ENCODE peak calls at places on chromosomes 16 and 17, in ten cellular contexts. X, C, G, W, J, U, N, T, B and Q are unnamed samples.

GRCh38 chr17:32192379-32192778 is 50.1 kb downstream of the RHOT1 start:
- DNase-seq in X (no peak), T (no peak), G (no peak), C (peak; percentile 54), J (no peak), N (no peak), W (no peak), U (no peak), B (no peak), Q (no peak)

GRCh38 chr16:4152267-4152666 is 36.0 kb upstream of the ADCY9 start:
- DNase-seq in G (no peak), N (no peak), X (no peak), U (no peak), J (no peak), W (no peak), C (no peak), B (no peak), T (no peak), Q (no peak)

GRCh38 chr17:13306310-13306962 is 288.6 kb upstream of the ELAC2 start:
- DNase-seq in W (no peak), J (peak; percentile 92), U (peak; percentile 5), N (no peak), T (peak; percentile 47), C (peak; percentile 32), X (no peak), G (no peak), B (no peak), Q (no peak)

GRCh38 chr16:2783581-2784375 is 3.6 kb downstream of the PRSS33 start:
- DNase-seq in C (no peak), T (no peak), W (peak; percentile 29), B (no peak), N (no peak), U (no peak), X (no peak), G (no peak), J (no peak), Q (peak; percentile 31)

GRCh38 chr16:8999800-9000199 is 36.1 kb upstream of the USP7 start:
- DNase-seq in U (no peak), J (no peak), N (no peak), T (no peak), C (no peak), W (no peak), X (no peak), B (no peak), G (no peak), Q (no peak)

GRCh38 chr17:46782250-46782953 is 36.1 kb downstream of the WNT3 start:
- DNase-seq in W (no peak), J (peak; percentile 61), N (no peak), X (no peak), T (peak; percentile 51), U (no peak), C (peak; percentile 64), B (no peak), G (no peak), Q (no peak)

GRCh38 chr16:23145608-23146007 is 3.6 kb downstream of the USP31 start:
- DNase-seq in W (no peak), N (no peak), U (no peak), X (no peak), C (no peak), T (no peak), B (no peak), J (peak; percentile 96), G (no peak), Q (no peak)

GRCh38 chr16:55021595-55022475 is 91.2 kb downstream of the IRX5 start:
- DNase-seq in B (no peak), C (no peak), U (peak; percentile 46), T (peak; percentile 26), X (no peak), W (no peak), N (no peak), J (peak; percentile 54), G (no peak), Q (no peak)

GRCh38 chr17:57262557-57262956 is 6.2 kb downstream of the MSI2 start:
- DNase-seq in X (no peak), B (no peak), U (no peak), T (no peak), G (no peak), J (no peak), N (no peak), C (no peak), W (no peak), Q (no peak)

GRCh38 chr16:17364319-17365210 is 106.2 kb downstream of the XYLT1 start:
- DNase-seq in T (no peak), U (peak; percentile 45), X (no peak), G (no peak), J (no peak), C (peak; percentile 29), B (peak; percentile 43), W (no peak), N (peak; percentile 61), Q (no peak)

GRCh38 chr17:75843577-75844529 is at the start of gene UNC13D:
- DNase-seq in C (no peak), B (peak; percentile 39), X (peak; percentile 33), J (no peak), W (peak; percentile 80), G (no peak), U (peak; percentile 82), T (no peak), N (peak; percentile 75), Q (peak; percentile 66)

GRCh38 chr17:5419959-5420653 is at the start of gene RPAIN:
- DNase-seq in N (peak; percentile 78), C (peak; percentile 85), W (peak; percentile 95), G (peak; percentile 96), B (peak; percentile 69), T (peak; percentile 96), J (peak; percentile 90), X (peak; percentile 79), U (peak; percentile 91), Q (peak; percentile 89)

GRCh38 chr17:82787081-82787848 is 35.4 kb downstream of the TBCD start:
- DNase-seq in W (no peak), C (no peak), N (no peak), X (no peak), T (no peak), J (no peak), B (no peak), G (peak; percentile 37), U (no peak), Q (no peak)

GRCh38 chr17:48611681-48612455 is 1.1 kb upstream of the HOXB7 start:
- DNase-seq in B (no peak), G (peak; percentile 45), N (no peak), W (no peak), T (peak; percentile 96), J (peak; percentile 83), X (no peak), U (no peak), C (no peak), Q (no peak)

GRCh38 chr17:16917995-16918394 is 53.9 kb downstream of the TNFRSF13B start:
- DNase-seq in B (no peak), C (no peak), G (no peak), X (no peak), T (no peak), U (no peak), J (no peak), N (no peak), W (no peak), Q (no peak)

GRCh38 chr17:79420318-79421243 is 190.3 kb downstream of the RBFOX3 start:
- DNase-seq in T (no peak), W (peak; percentile 57), G (no peak), J (no peak), U (no peak), B (no peak), N (no peak), X (no peak), C (peak; percentile 32), Q (no peak)

GRCh38 chr16:27273670-27274522 is 5.3 kb upstream of the NSMCE1 start:
- DNase-seq in G (no peak), U (no peak), C (peak; percentile 21), N (peak; percentile 19), J (peak; percentile 84), X (no peak), W (no peak), B (no peak), T (no peak), Q (no peak)

GRCh38 chr17:2433696-2434095 is 32.8 kb upstream of the MNT start:
- DNase-seq in J (no peak), N (no peak), C (no peak), W (no peak), X (no peak), G (no peak), B (no peak), T (no peak), U (no peak), Q (no peak)

GRCh38 chr17:77540531-77540930 is 399.8 kb downstream of the SEC14L1 start:
- DNase-seq in X (no peak), B (no peak), C (no peak), N (no peak), T (no peak), J (no peak), G (no peak), U (no peak), W (no peak), Q (peak; percentile 65)

GRCh38 chr17:82019208-82019727 is 3.4 kb downstream of the CENPX start:
- DNase-seq in U (no peak), T (no peak), B (no peak), N (no peak), W (no peak), X (no peak), J (no peak), C (no peak), G (no peak), Q (no peak)

GRCh38 chr17:73017653-73018052 is 74.8 kb downstream of the SLC39A11 start:
- DNase-seq in G (no peak), C (peak; percentile 66), B (no peak), W (no peak), J (no peak), U (no peak), T (no peak), N (no peak), X (no peak), Q (no peak)

GRCh38 chr17:66547170-66547865 is 244.9 kb downstream of the PRKCA start:
- DNase-seq in J (no peak), T (no peak), N (no peak), U (no peak), W (no peak), B (no peak), G (no peak), X (no peak), C (no peak), Q (no peak)

GRCh38 chr17:66474810-66475497 is 172.5 kb downstream of the PRKCA start:
- DNase-seq in B (no peak), U (no peak), T (no peak), W (no peak), X (no peak), G (no peak), N (no peak), C (no peak), J (no peak), Q (no peak)

GRCh38 chr16:13335894-13336293 is 434.5 kb downstream of the SHISA9 start:
- DNase-seq in U (no peak), W (no peak), C (no peak), B (no peak), N (no peak), T (no peak), X (no peak), J (no peak), G (no peak), Q (no peak)

GRCh38 chr17:71613996-71614395 is 506.8 kb upstream of the SOX9 start:
- DNase-seq in N (no peak), G (no peak), T (no peak), J (no peak), X (no peak), B (no peak), C (no peak), W (no peak), U (no peak), Q (no peak)

GRCh38 chr17:82933911-82934310 is 94.1 kb upstream of the ZNF750 start:
- DNase-seq in X (no peak), J (no peak), W (peak; percentile 23), C (no peak), N (no peak), B (no peak), T (no peak), G (no peak), U (no peak), Q (peak; percentile 57)

GRCh38 chr16:15141586-15141985 is 47.5 kb upstream of the RRN3 start:
- DNase-seq in B (no peak), U (no peak), G (no peak), T (no peak), N (no peak), J (no peak), W (no peak), C (no peak), X (no peak), Q (no peak)

GRCh38 chr17:27489045-27489715 is 32.9 kb downstream of the KSR1 start:
- DNase-seq in U (no peak), X (no peak), T (no peak), N (no peak), B (no peak), C (peak; percentile 59), J (no peak), G (no peak), W (no peak), Q (no peak)